ENCODE peak calls at places on chromosomes 5 and 9, in nine cellular contexts. One of them, this sample, is unnamed.
A peak's percentile ranks its signal among the peaks of the same experiment; 100 is the strongest.

GRCh38 chr9:130106860-130107848 is 53.4 kb downstream of the GPR107 start:
- DNase-seq in right lobe of liver: peak; percentile 79
- DNase-seq in AG09309: peak; percentile 64
- DNase-seq in RWPE2: no peak
- DNase-seq in amniotic epithelial cell: peak; percentile 96
- DNase-seq in endothelial cell: peak; percentile 77
- DNase-seq in NCI-H774: peak; percentile 61
- DNase-seq in NCI-H1436: peak; percentile 73
- DNase-seq in fibroblast of mammary gland: peak; percentile 82
- DNase-seq in this sample: no peak

GRCh38 chr9:13755551-13755950 is 476.1 kb upstream of the MPDZ start:
- DNase-seq in amniotic epithelial cell: no peak
- DNase-seq in endothelial cell: no peak
- DNase-seq in NCI-H1436: no peak
- DNase-seq in fibroblast of mammary gland: peak; percentile 2
- DNase-seq in RWPE2: no peak
- DNase-seq in AG09309: no peak
- DNase-seq in NCI-H774: no peak
- DNase-seq in right lobe of liver: no peak
- DNase-seq in this sample: no peak

GRCh38 chr5:66829826-66830225 is 233.6 kb downstream of the MAST4 start:
- DNase-seq in RWPE2: no peak
- DNase-seq in AG09309: no peak
- DNase-seq in amniotic epithelial cell: peak; percentile 24
- DNase-seq in NCI-H1436: no peak
- DNase-seq in fibroblast of mammary gland: peak; percentile 44
- DNase-seq in NCI-H774: no peak
- DNase-seq in endothelial cell: no peak
- DNase-seq in right lobe of liver: no peak
- DNase-seq in this sample: no peak

GRCh38 chr9:89940625-89941024 is 335.8 kb downstream of the GADD45G start:
- DNase-seq in amniotic epithelial cell: peak; percentile 7
- DNase-seq in right lobe of liver: no peak
- DNase-seq in endothelial cell: no peak
- DNase-seq in NCI-H774: no peak
- DNase-seq in fibroblast of mammary gland: peak; percentile 56
- DNase-seq in RWPE2: no peak
- DNase-seq in AG09309: no peak
- DNase-seq in NCI-H1436: no peak
- DNase-seq in this sample: no peak

GRCh38 chr5:168409601-168410458 is 76.4 kb upstream of the RARS1 start:
- DNase-seq in right lobe of liver: no peak
- DNase-seq in amniotic epithelial cell: peak; percentile 99
- DNase-seq in fibroblast of mammary gland: peak; percentile 75
- DNase-seq in NCI-H1436: no peak
- DNase-seq in AG09309: peak; percentile 23
- DNase-seq in NCI-H774: no peak
- DNase-seq in endothelial cell: no peak
- DNase-seq in RWPE2: no peak
- DNase-seq in this sample: no peak

GRCh38 chr9:120846906-120847305 is 4.2 kb upstream of the PSMD5 start:
- DNase-seq in AG09309: no peak
- DNase-seq in endothelial cell: no peak
- DNase-seq in right lobe of liver: no peak
- DNase-seq in NCI-H774: no peak
- DNase-seq in NCI-H1436: no peak
- DNase-seq in fibroblast of mammary gland: no peak
- DNase-seq in amniotic epithelial cell: peak; percentile 66
- DNase-seq in RWPE2: no peak
- DNase-seq in this sample: no peak

GRCh38 chr9:92589918-92590317 is 54.1 kb upstream of the ECM2 start:
- DNase-seq in fibroblast of mammary gland: no peak
- DNase-seq in endothelial cell: no peak
- DNase-seq in right lobe of liver: no peak
- DNase-seq in RWPE2: no peak
- DNase-seq in NCI-H774: no peak
- DNase-seq in amniotic epithelial cell: no peak
- DNase-seq in AG09309: no peak
- DNase-seq in NCI-H1436: no peak
- DNase-seq in this sample: no peak

GRCh38 chr5:41510176-41510831 is at the start of gene PLCXD3:
- DNase-seq in NCI-H774: peak; percentile 68
- DNase-seq in AG09309: no peak
- DNase-seq in NCI-H1436: peak; percentile 73
- DNase-seq in fibroblast of mammary gland: no peak
- DNase-seq in endothelial cell: no peak
- DNase-seq in right lobe of liver: no peak
- DNase-seq in RWPE2: peak; percentile 59
- DNase-seq in amniotic epithelial cell: no peak
- DNase-seq in this sample: no peak

GRCh38 chr9:85729882-85730281 is 11.9 kb downstream of the AGTPBP1 start:
- DNase-seq in amniotic epithelial cell: peak; percentile 68
- DNase-seq in RWPE2: no peak
- DNase-seq in fibroblast of mammary gland: no peak
- DNase-seq in endothelial cell: no peak
- DNase-seq in AG09309: no peak
- DNase-seq in NCI-H774: no peak
- DNase-seq in NCI-H1436: no peak
- DNase-seq in right lobe of liver: no peak
- DNase-seq in this sample: no peak

GRCh38 chr5:150043657-150044333 is 42.6 kb downstream of the CSF1R start:
- DNase-seq in right lobe of liver: no peak
- DNase-seq in NCI-H1436: no peak
- DNase-seq in endothelial cell: no peak
- DNase-seq in amniotic epithelial cell: peak; percentile 29
- DNase-seq in NCI-H774: no peak
- DNase-seq in AG09309: no peak
- DNase-seq in fibroblast of mammary gland: no peak
- DNase-seq in RWPE2: no peak
- DNase-seq in this sample: no peak

GRCh38 chr9:17739022-17739421 is 160.2 kb downstream of the SH3GL2 start:
- DNase-seq in RWPE2: no peak
- DNase-seq in endothelial cell: no peak
- DNase-seq in right lobe of liver: no peak
- DNase-seq in AG09309: no peak
- DNase-seq in amniotic epithelial cell: no peak
- DNase-seq in fibroblast of mammary gland: no peak
- DNase-seq in NCI-H774: no peak
- DNase-seq in NCI-H1436: no peak
- DNase-seq in this sample: no peak

GRCh38 chr9:124257865-124258764 is at the start of gene NEK6:
- DNase-seq in RWPE2: no peak
- DNase-seq in amniotic epithelial cell: peak; percentile 64
- DNase-seq in right lobe of liver: peak; percentile 81
- DNase-seq in NCI-H774: no peak
- DNase-seq in NCI-H1436: no peak
- DNase-seq in AG09309: no peak
- DNase-seq in fibroblast of mammary gland: peak; percentile 76
- DNase-seq in endothelial cell: no peak
- DNase-seq in this sample: no peak

GRCh38 chr5:36177715-36178556 is 26.0 kb downstream of the SKP2 start:
- DNase-seq in NCI-H1436: no peak
- DNase-seq in NCI-H774: peak; percentile 17
- DNase-seq in RWPE2: no peak
- DNase-seq in right lobe of liver: no peak
- DNase-seq in fibroblast of mammary gland: peak; percentile 71
- DNase-seq in amniotic epithelial cell: peak; percentile 64
- DNase-seq in AG09309: no peak
- DNase-seq in endothelial cell: no peak
- DNase-seq in this sample: no peak

GRCh38 chr5:154203798-154204578 is 13.5 kb downstream of the GALNT10 start:
- DNase-seq in NCI-H1436: no peak
- DNase-seq in right lobe of liver: peak; percentile 57
- DNase-seq in fibroblast of mammary gland: no peak
- DNase-seq in endothelial cell: no peak
- DNase-seq in RWPE2: no peak
- DNase-seq in amniotic epithelial cell: no peak
- DNase-seq in AG09309: no peak
- DNase-seq in NCI-H774: no peak
- DNase-seq in this sample: no peak

GRCh38 chr9:73911814-73912213 is 585.3 kb upstream of the RORB start:
- DNase-seq in NCI-H774: no peak
- DNase-seq in AG09309: no peak
- DNase-seq in NCI-H1436: no peak
- DNase-seq in right lobe of liver: no peak
- DNase-seq in amniotic epithelial cell: no peak
- DNase-seq in fibroblast of mammary gland: no peak
- DNase-seq in RWPE2: no peak
- DNase-seq in endothelial cell: no peak
- DNase-seq in this sample: no peak

GRCh38 chr9:33354651-33355211 is 47.6 kb downstream of the AQP7 start:
- DNase-seq in NCI-H1436: no peak
- DNase-seq in AG09309: no peak
- DNase-seq in right lobe of liver: no peak
- DNase-seq in fibroblast of mammary gland: no peak
- DNase-seq in NCI-H774: no peak
- DNase-seq in endothelial cell: no peak
- DNase-seq in amniotic epithelial cell: peak; percentile 99
- DNase-seq in RWPE2: no peak
- DNase-seq in this sample: no peak

GRCh38 chr5:173903396-173904140 is 15.4 kb downstream of the CPEB4 start:
- DNase-seq in endothelial cell: no peak
- DNase-seq in NCI-H1436: no peak
- DNase-seq in fibroblast of mammary gland: no peak
- DNase-seq in AG09309: no peak
- DNase-seq in NCI-H774: no peak
- DNase-seq in RWPE2: no peak
- DNase-seq in amniotic epithelial cell: no peak
- DNase-seq in right lobe of liver: no peak
- DNase-seq in this sample: no peak

GRCh38 chr9:132031467-132031866 is 48.2 kb downstream of the MED27 start:
- DNase-seq in endothelial cell: no peak
- DNase-seq in AG09309: no peak
- DNase-seq in NCI-H1436: no peak
- DNase-seq in fibroblast of mammary gland: no peak
- DNase-seq in right lobe of liver: no peak
- DNase-seq in amniotic epithelial cell: no peak
- DNase-seq in NCI-H774: no peak
- DNase-seq in RWPE2: no peak
- DNase-seq in this sample: no peak

This sample was measured in BJ.